ENCODE peak calls at places on chromosomes 13 and 19, in four cellular contexts. One of them, this sample, is unnamed.

GRCh38 chr19:19321143-19321577 is 531 bp downstream of the MAU2 start:
- DNase-seq in H1: no peak
- DNase-seq in SK-N-SH: peak; percentile 68
- DNase-seq in K562: peak; percentile 46
- DNase-seq in this sample: peak; percentile 40

GRCh38 chr19:10191347-10191746 is 3.4 kb downstream of the DNMT1 start:
- DNase-seq in H1: no peak
- DNase-seq in SK-N-SH: no peak
- DNase-seq in K562: no peak
- DNase-seq in this sample: no peak

GRCh38 chr13:98557934-98558630 is 18.8 kb downstream of the STK24 start:
- DNase-seq in H1: no peak
- DNase-seq in SK-N-SH: no peak
- DNase-seq in K562: no peak
- DNase-seq in this sample: no peak

GRCh38 chr19:30319876-30320275 is 52.3 kb upstream of the ZNF536 start:
- DNase-seq in H1: no peak
- DNase-seq in SK-N-SH: no peak
- DNase-seq in K562: no peak
- DNase-seq in this sample: no peak

GRCh38 chr13:75365724-75366173 is 116.2 kb downstream of the TBC1D4 start:
- DNase-seq in H1: no peak
- DNase-seq in SK-N-SH: no peak
- DNase-seq in K562: no peak
- DNase-seq in this sample: no peak

GRCh38 chr13:30857636-30858035 is 48.4 kb upstream of the MEDAG start:
- DNase-seq in H1: no peak
- DNase-seq in SK-N-SH: no peak
- DNase-seq in K562: no peak
- DNase-seq in this sample: no peak

GRCh38 chr13:97359181-97360057 is 74.5 kb upstream of the RAP2A start:
- DNase-seq in H1: no peak
- DNase-seq in SK-N-SH: peak; percentile 66
- DNase-seq in K562: peak; percentile 43
- DNase-seq in this sample: peak; percentile 40

GRCh38 chr19:5112175-5112574 is 143.3 kb downstream of the KDM4B start:
- DNase-seq in H1: no peak
- DNase-seq in SK-N-SH: no peak
- DNase-seq in K562: no peak
- DNase-seq in this sample: no peak

GRCh38 chr13:110617326-110618072 is 2.2 kb downstream of the NAXD start:
- DNase-seq in H1: no peak
- DNase-seq in SK-N-SH: no peak
- DNase-seq in K562: no peak
- DNase-seq in this sample: no peak

GRCh38 chr19:33325920-33326319 is 23.6 kb upstream of the CEBPA start:
- DNase-seq in H1: no peak
- DNase-seq in SK-N-SH: no peak
- DNase-seq in K562: no peak
- DNase-seq in this sample: no peak

GRCh38 chr13:78998736-78999135 is 339.8 kb upstream of the OBI1 start:
- DNase-seq in H1: no peak
- DNase-seq in SK-N-SH: no peak
- DNase-seq in K562: no peak
- DNase-seq in this sample: no peak

GRCh38 chr19:5369962-5370367 is 29.4 kb upstream of the PTPRS start:
- DNase-seq in H1: peak; percentile 33
- DNase-seq in SK-N-SH: peak; percentile 70
- DNase-seq in K562: peak; percentile 75
- DNase-seq in this sample: peak; percentile 93

GRCh38 chr13:95156208-95156607 is 145.0 kb downstream of the ABCC4 start:
- DNase-seq in H1: no peak
- DNase-seq in SK-N-SH: peak; percentile 16
- DNase-seq in K562: no peak
- DNase-seq in this sample: no peak

GRCh38 chr13:80237646-80238045 is 103.3 kb downstream of the SPRY2 start:
- DNase-seq in H1: no peak
- DNase-seq in SK-N-SH: no peak
- DNase-seq in K562: no peak
- DNase-seq in this sample: no peak

GRCh38 chr19:46697142-46697960 is 19.6 kb downstream of the PRKD2 start:
- DNase-seq in H1: peak; percentile 96
- DNase-seq in SK-N-SH: peak; percentile 72
- DNase-seq in K562: peak; percentile 100
- DNase-seq in this sample: peak; percentile 100

GRCh38 chr19:34988119-34988518 is 12.0 kb upstream of the GRAMD1A start:
- DNase-seq in H1: no peak
- DNase-seq in SK-N-SH: no peak
- DNase-seq in K562: no peak
- DNase-seq in this sample: no peak

GRCh38 chr19:2544576-2545415 is 68.9 kb downstream of the GADD45B start:
- DNase-seq in H1: no peak
- DNase-seq in SK-N-SH: no peak
- DNase-seq in K562: no peak
- DNase-seq in this sample: peak; percentile 8

GRCh38 chr13:66305960-66306617 is 924.0 kb downstream of the PCDH9 start:
- DNase-seq in H1: no peak
- DNase-seq in SK-N-SH: no peak
- DNase-seq in K562: no peak
- DNase-seq in this sample: no peak

GRCh38 chr19:14442904-14443631 is 10.0 kb downstream of the PKN1 start:
- DNase-seq in H1: no peak
- DNase-seq in SK-N-SH: no peak
- DNase-seq in K562: no peak
- DNase-seq in this sample: no peak

GRCh38 chr13:42819712-42820111 is 38.3 kb downstream of the FAM216B start:
- DNase-seq in H1: no peak
- DNase-seq in SK-N-SH: no peak
- DNase-seq in K562: no peak
- DNase-seq in this sample: no peak

GRCh38 chr19:38506723-38507550 is 73.4 kb downstream of the RYR1 start:
- DNase-seq in H1: peak; percentile 96
- DNase-seq in SK-N-SH: peak; percentile 99
- DNase-seq in K562: peak; percentile 100
- DNase-seq in this sample: peak; percentile 100

GRCh38 chr13:34108396-34108795 is 290.4 kb downstream of the RFC3 start:
- DNase-seq in H1: no peak
- DNase-seq in SK-N-SH: no peak
- DNase-seq in K562: no peak
- DNase-seq in this sample: no peak

GRCh38 chr13:51844862-51845573 is at the start of gene TMEM272:
- DNase-seq in H1: no peak
- DNase-seq in SK-N-SH: peak; percentile 87
- DNase-seq in K562: peak; percentile 85
- DNase-seq in this sample: peak; percentile 81
- TF ChIP-seq TEAD4 in H1: peak; percentile 6
- TF ChIP-seq TEAD4 in SK-N-SH: no peak
- TF ChIP-seq TEAD4 in K562: no peak
- TF ChIP-seq TEAD4 in this sample: no peak

DNA sequence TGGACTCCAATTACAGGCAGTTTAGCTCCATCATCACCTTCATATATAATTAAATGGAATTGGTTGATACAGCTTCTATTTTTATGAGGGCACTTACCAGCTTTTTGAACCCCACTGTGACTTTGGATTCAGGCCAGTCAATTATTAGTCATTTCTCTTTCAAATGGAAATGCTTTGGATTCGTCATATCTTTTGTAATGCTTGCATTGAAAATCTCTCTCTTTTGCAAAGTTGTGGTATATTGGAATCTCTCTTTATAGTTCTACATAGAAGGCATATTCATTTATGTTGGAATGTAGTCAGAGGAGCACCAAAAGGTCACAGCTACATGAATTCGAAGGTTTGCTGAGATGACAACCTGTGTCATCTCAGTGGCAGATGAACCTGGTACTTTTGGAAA is 1074.3 kb upstream of the SLC10A2 start:
- DNase-seq in H1: no peak
- DNase-seq in SK-N-SH: no peak
- DNase-seq in K562: no peak
- DNase-seq in this sample: no peak
- TF ChIP-seq TEAD4 in H1: no peak
- TF ChIP-seq TEAD4 in SK-N-SH: no peak
- TF ChIP-seq TEAD4 in K562: no peak
- TF ChIP-seq TEAD4 in this sample: no peak

GRCh38 chr13:77728265-77728966 is 30.9 kb downstream of the SLAIN1 start:
- DNase-seq in H1: no peak
- DNase-seq in SK-N-SH: no peak
- DNase-seq in K562: no peak
- DNase-seq in this sample: no peak

GRCh38 chr13:77733674-77734073 is 36.2 kb downstream of the SLAIN1 start:
- DNase-seq in H1: no peak
- DNase-seq in SK-N-SH: no peak
- DNase-seq in K562: no peak
- DNase-seq in this sample: no peak

GRCh38 chr13:77732287-77732686 is 34.8 kb downstream of the SLAIN1 start:
- DNase-seq in H1: no peak
- DNase-seq in SK-N-SH: peak; percentile 4
- DNase-seq in K562: no peak
- DNase-seq in this sample: no peak

GRCh38 chr13:77724092-77724491 is 26.6 kb downstream of the SLAIN1 start:
- DNase-seq in H1: no peak
- DNase-seq in SK-N-SH: no peak
- DNase-seq in K562: no peak
- DNase-seq in this sample: no peak

GRCh38 chr13:77729502-77730221 is 32.2 kb downstream of the SLAIN1 start:
- DNase-seq in H1: no peak
- DNase-seq in SK-N-SH: no peak
- DNase-seq in K562: no peak
- DNase-seq in this sample: no peak
- TF ChIP-seq TEAD4 in H1: no peak
- TF ChIP-seq TEAD4 in SK-N-SH: no peak
- TF ChIP-seq TEAD4 in K562: no peak
- TF ChIP-seq TEAD4 in this sample: no peak

DNA sequence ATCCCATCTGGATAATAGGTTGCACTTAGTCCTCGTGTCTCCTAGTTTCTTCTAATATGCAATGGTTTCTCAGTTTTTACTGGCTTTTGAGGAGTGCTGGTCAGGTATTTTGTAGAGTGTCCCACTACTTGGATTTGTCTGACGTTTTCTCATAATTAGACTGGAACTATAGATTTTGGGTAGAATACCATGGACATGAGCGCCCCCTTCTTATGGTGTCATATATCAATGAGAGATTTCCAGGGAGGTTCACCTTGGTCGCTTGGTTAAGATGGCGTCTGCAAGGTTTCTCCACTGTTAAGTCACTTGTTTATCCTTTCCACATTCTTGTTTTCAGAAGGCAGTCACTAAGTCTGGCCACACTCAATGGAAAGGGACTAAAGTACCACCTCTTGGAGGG is 6.7 kb downstream of the SOHLH2 start:
- DNase-seq in H1: no peak
- DNase-seq in SK-N-SH: no peak
- DNase-seq in K562: no peak
- DNase-seq in this sample: no peak
- TF ChIP-seq TEAD4 in H1: no peak
- TF ChIP-seq TEAD4 in SK-N-SH: no peak
- TF ChIP-seq TEAD4 in K562: no peak
- TF ChIP-seq TEAD4 in this sample: no peak

DNA sequence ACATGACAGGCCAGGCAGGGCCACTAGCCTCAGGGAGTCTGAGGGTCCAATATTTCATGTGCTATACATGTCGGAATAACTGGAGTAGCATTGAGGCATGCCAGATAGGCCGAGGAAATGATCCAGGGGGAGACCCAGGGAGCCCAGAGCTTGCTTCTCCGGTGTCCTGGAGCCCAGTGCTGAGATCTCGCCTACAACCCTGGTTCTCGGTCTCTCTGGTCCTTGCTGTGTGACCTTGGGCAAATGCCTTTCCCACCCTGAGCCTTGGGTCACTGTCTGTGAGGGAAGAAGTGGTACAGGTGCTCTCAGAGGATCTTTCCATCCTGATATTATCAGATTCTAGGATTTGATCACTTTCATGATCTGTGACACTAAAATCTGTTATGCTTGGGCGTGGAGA is 11.3 kb downstream of the CBLC start:
- DNase-seq in H1: no peak
- DNase-seq in SK-N-SH: no peak
- DNase-seq in K562: no peak
- DNase-seq in this sample: no peak
- TF ChIP-seq TEAD4 in H1: no peak
- TF ChIP-seq TEAD4 in SK-N-SH: no peak
- TF ChIP-seq TEAD4 in K562: no peak
- TF ChIP-seq TEAD4 in this sample: no peak

GRCh38 chr19:43777163-43777700 is 3.5 kb downstream of the KCNN4 start:
- DNase-seq in H1: no peak
- DNase-seq in SK-N-SH: peak; percentile 69
- DNase-seq in K562: peak; percentile 79
- DNase-seq in this sample: no peak
- TF ChIP-seq TEAD4 in H1: no peak
- TF ChIP-seq TEAD4 in SK-N-SH: peak; percentile 11
- TF ChIP-seq TEAD4 in K562: peak; percentile 54
- TF ChIP-seq TEAD4 in this sample: no peak

GRCh38 chr13:27599845-27600553 is 20.3 kb downstream of the LNX2 start:
- DNase-seq in H1: no peak
- DNase-seq in SK-N-SH: peak; percentile 17
- DNase-seq in K562: peak; percentile 20
- DNase-seq in this sample: no peak
- TF ChIP-seq TEAD4 in H1: no peak
- TF ChIP-seq TEAD4 in SK-N-SH: peak; percentile 86
- TF ChIP-seq TEAD4 in K562: peak; percentile 82
- TF ChIP-seq TEAD4 in this sample: no peak

GRCh38 chr13:67986234-67986633 is 756.1 kb upstream of the PCDH9 start:
- DNase-seq in H1: no peak
- DNase-seq in SK-N-SH: no peak
- DNase-seq in K562: no peak
- DNase-seq in this sample: no peak
- TF ChIP-seq TEAD4 in H1: no peak
- TF ChIP-seq TEAD4 in SK-N-SH: no peak
- TF ChIP-seq TEAD4 in K562: no peak
- TF ChIP-seq TEAD4 in this sample: no peak

GRCh38 chr13:90197722-90198121 is 1149.8 kb upstream of the MIR17HG start:
- DNase-seq in H1: no peak
- DNase-seq in SK-N-SH: no peak
- DNase-seq in K562: no peak
- DNase-seq in this sample: no peak
- TF ChIP-seq TEAD4 in H1: no peak
- TF ChIP-seq TEAD4 in SK-N-SH: no peak
- TF ChIP-seq TEAD4 in K562: no peak
- TF ChIP-seq TEAD4 in this sample: no peak

GRCh38 chr19:41495589-41495988 is 52.6 kb downstream of the ERICH4 start:
- DNase-seq in H1: no peak
- DNase-seq in SK-N-SH: no peak
- DNase-seq in K562: no peak
- DNase-seq in this sample: no peak

GRCh38 chr19:41492843-41493242 is 49.9 kb downstream of the ERICH4 start:
- DNase-seq in H1: no peak
- DNase-seq in SK-N-SH: no peak
- DNase-seq in K562: no peak
- DNase-seq in this sample: no peak
- TF ChIP-seq TEAD4 in H1: no peak
- TF ChIP-seq TEAD4 in SK-N-SH: no peak
- TF ChIP-seq TEAD4 in K562: no peak
- TF ChIP-seq TEAD4 in this sample: no peak